ENCODE peak calls at places on chromosomes 6 and 20, in four cellular contexts. P, O, M and Q are unnamed samples.

GRCh38 chr20:15220009-15220656 is 882.7 kb upstream of the FLRT3 start:
- DNase-seq in P (no peak), O (no peak), M (no peak), Q (no peak)

GRCh38 chr6:35317483-35318199 is 20.0 kb downstream of the DEF6 start:
- DNase-seq in P (no peak), O (no peak), M (peak), Q (no peak)

GRCh38 chr20:49948809-49949507 is 12.8 kb downstream of the RNF114 start:
- DNase-seq in P (no peak), O (no peak), M (no peak), Q (no peak)

GRCh38 chr6:36851149-36851614 is 11.9 kb upstream of the CPNE5 start:
- DNase-seq in P (peak), O (peak), M (peak), Q (peak)

GRCh38 chr6:63213325-63213724 is 2.1 kb downstream of the FKBP1C start:
- DNase-seq in P (no peak), O (no peak), M (no peak), Q (no peak)

GRCh38 chr20:61295726-61296628 is 43.9 kb downstream of the CDH4 start:
- DNase-seq in P (no peak), O (no peak), M (no peak), Q (peak)

GRCh38 chr6:119873107-119873506 is 523.5 kb upstream of the MAN1A1 start:
- DNase-seq in P (no peak), O (no peak), M (no peak), Q (no peak)

GRCh38 chr6:109024784-109025183 is 69.9 kb downstream of the SESN1 start:
- DNase-seq in P (no peak), O (no peak), M (no peak), Q (peak)

GRCh38 chr20:47607208-47607613 is 105.5 kb downstream of the NCOA3 start:
- DNase-seq in P (no peak), O (no peak), M (no peak), Q (no peak)

GRCh38 chr20:36848078-36848660 is 27.8 kb upstream of the TLDC2 start:
- DNase-seq in P (no peak), O (no peak), M (peak), Q (no peak)

GRCh38 chr6:7467007-7467897 is 74.2 kb upstream of the DSP start:
- DNase-seq in P (no peak), O (peak), M (peak), Q (no peak)

GRCh38 chr20:37393863-37394542 is 48.1 kb downstream of the SRC start:
- DNase-seq in P (no peak), O (no peak), M (no peak), Q (no peak)

GRCh38 chr20:51768759-51769517 is 748 bp upstream of the ATP9A start:
- DNase-seq in P (no peak), O (no peak), M (no peak), Q (no peak)

GRCh38 chr6:43242908-43243648 is at the start of gene TTBK1:
- DNase-seq in P (no peak), O (no peak), M (no peak), Q (no peak)

GRCh38 chr20:61054411-61054810 is 197.7 kb upstream of the CDH4 start:
- DNase-seq in P (no peak), O (no peak), M (no peak), Q (no peak)

GRCh38 chr6:96716221-96716620 is 121.1 kb downstream of the GPR63 start:
- DNase-seq in P (no peak), O (no peak), M (no peak), Q (peak)

GRCh38 chr6:1554241-1554880 is 55.4 kb upstream of the FOXC1 start:
- DNase-seq in P (no peak), O (no peak), M (no peak), Q (peak)

GRCh38 chr6:1558388-1558787 is 51.3 kb upstream of the FOXC1 start:
- DNase-seq in P (no peak), O (no peak), M (no peak), Q (no peak)

GRCh38 chr6:1553562-1554088 is 56.1 kb upstream of the FOXC1 start:
- DNase-seq in P (no peak), O (no peak), M (no peak), Q (no peak)

GRCh38 chr6:1552296-1552761 is 57.4 kb upstream of the FOXC1 start:
- DNase-seq in P (peak), O (no peak), M (no peak), Q (peak)

GRCh38 chr6:1554881-1555569 is 54.7 kb upstream of the FOXC1 start:
- DNase-seq in P (no peak), O (peak), M (peak), Q (peak)
- H3K27ac ChIP-seq in P (no peak), O (peak), M (peak), Q (peak)

DNA sequence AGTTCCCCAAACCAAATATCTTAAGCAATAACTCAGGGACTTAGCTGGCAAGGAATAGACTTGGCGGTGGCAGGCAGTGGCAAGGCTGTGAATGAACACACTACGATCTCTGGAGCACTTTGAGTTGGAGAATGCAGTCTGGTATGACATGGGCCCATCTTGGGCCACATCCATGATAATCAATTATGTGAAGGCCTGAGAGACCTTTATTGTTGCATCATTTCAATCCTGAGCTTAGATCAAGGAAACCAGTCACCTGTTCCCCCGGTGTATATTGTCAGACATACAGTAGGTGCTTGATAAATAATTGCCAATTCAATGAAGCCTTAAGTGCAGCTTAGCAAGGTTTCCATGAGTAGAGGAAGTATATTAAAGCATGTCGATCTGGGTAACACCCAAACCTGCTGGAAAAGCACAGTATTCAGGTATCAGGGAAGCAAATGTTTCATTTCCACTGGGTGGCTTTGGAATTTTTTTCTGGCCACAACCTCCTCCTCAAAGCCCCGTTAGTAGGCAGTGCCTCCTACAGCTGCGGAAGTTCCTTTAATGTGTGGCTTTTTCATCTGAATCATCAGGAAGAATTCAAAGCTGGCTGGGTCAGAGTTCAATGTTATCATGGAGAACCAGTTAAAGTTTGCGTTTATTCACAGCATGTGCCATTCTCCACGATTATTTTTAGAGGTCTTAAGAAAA is 10.2 kb downstream of the CASS4 start:
- DNase-seq in P (no peak), O (no peak), M (no peak), Q (peak)
- H3K27ac ChIP-seq in P (no peak), O (no peak), M (no peak), Q (peak)

DNA sequence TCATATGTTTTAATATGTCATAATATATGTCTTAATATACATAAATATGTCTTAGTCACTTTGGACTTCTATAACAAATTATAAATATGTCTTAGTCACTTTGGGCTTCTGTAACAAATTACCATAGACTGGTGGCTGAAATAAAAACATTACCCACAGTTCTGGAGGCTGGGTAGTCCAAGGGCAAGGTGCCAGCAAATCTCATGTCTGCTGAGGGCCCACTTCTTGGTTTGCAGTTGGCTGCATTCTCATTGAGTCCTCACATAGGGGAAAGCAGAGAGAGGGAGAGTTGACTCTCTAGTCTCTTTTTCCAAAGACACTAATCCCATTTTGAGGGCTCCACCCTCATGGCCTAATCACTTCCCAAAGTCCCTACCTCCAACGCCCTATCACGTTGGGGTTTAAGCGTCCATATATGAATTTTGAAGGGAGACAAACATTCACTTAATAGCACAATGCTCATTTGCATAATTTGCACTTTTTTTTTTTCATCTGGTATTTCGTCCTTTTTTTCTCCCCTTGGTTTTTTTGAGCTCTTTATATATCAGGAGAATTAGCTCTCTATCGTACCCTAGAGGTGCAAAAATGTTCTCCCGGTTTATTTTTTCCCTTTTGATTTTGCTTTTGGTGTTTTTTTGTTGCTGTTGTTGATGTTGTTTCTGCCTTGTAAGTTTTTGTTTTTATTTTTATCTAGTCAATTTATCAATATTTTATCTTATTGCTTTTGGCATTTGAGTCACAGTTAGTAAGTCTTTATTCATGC is 266.4 kb downstream of the PLCB1 start:
- DNase-seq in P (no peak), O (no peak), M (no peak), Q (no peak)
- H3K27ac ChIP-seq in P (peak), O (no peak), M (no peak), Q (no peak)

GRCh38 chr6:79946773-79947190 is 571 bp downstream of the ELOVL4 start:
- DNase-seq in P (no peak), O (peak), M (peak), Q (peak)

GRCh38 chr6:79946242-79946641 is 1.1 kb downstream of the ELOVL4 start:
- DNase-seq in P (peak), O (no peak), M (peak), Q (peak)

GRCh38 chr6:79947191-79948173 is at the start of gene ELOVL4:
- DNase-seq in P (no peak), O (peak), M (peak), Q (peak)

GRCh38 chr6:79943133-79943532 is 4.2 kb downstream of the ELOVL4 start:
- DNase-seq in P (no peak), O (no peak), M (no peak), Q (no peak)

DNA sequence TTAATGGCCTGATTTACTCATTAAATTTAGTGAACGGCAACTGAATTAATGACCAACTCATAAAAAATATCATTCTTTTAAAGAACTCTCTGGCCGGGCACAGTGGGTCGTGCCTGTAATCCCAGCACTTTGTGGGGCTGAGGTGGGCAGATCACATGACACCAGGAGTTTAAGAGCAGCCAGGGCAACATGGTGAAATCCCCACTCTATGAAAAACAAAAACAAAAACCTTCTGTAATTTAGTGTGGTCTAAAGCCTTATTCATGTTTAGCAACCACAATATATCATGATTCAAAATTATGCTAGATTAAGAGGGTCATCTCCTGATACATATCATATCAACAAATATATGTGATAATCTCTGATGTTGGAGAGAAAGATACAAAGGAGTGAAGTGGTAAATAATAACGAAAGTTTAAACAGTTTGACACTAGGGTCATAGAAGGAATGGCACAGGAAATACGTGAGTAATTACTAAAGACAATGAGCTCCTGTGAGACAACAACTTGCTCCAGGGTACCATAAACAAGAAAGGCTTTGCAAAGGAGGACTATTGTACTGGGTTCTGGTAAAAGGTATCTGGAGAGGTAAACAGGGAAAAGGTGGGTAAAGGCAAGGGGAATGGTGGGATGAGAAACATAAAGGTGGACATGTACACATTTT is 5.7 kb downstream of the ELOVL4 start:
- DNase-seq in P (no peak), O (no peak), M (no peak), Q (no peak)
- H3K27ac ChIP-seq in P (no peak), O (no peak), M (no peak), Q (no peak)

DNA sequence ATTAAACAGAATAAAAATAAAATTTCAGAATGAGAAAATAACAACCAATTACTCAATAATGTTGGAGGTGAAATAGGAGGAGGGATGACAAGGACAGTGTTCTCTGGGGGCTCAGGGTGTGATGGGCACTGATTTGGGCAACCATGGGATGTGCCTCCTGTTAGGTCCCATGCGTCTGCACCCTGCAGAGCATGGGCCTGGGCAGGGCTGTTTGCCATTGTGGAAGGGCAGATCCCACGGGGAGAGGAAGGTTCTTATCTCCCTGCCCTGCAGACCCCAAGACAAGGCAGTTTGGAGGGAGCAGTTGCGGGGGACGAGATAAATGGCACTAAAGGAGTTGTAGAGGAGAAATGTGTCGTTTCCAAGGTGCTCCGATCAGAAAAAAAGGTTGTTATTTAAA is 206.3 kb downstream of the THBS2 start:
- DNase-seq in P (no peak), O (no peak), M (no peak), Q (no peak)
- H3K27ac ChIP-seq in P (no peak), O (no peak), M (no peak), Q (no peak)

GRCh38 chr6:27476090-27476489 is 3.2 kb upstream of the ZNF184 start:
- DNase-seq in P (no peak), O (no peak), M (no peak), Q (no peak)

GRCh38 chr6:27474672-27475071 is 1.8 kb upstream of the ZNF184 start:
- DNase-seq in P (no peak), O (no peak), M (no peak), Q (no peak)

GRCh38 chr6:27472617-27473400 is at the start of gene ZNF184:
- DNase-seq in P (peak), O (peak), M (peak), Q (peak)

GRCh38 chr6:27472182-27472616 is 706 bp downstream of the ZNF184 start:
- DNase-seq in P (peak), O (peak), M (peak), Q (peak)

DNA sequence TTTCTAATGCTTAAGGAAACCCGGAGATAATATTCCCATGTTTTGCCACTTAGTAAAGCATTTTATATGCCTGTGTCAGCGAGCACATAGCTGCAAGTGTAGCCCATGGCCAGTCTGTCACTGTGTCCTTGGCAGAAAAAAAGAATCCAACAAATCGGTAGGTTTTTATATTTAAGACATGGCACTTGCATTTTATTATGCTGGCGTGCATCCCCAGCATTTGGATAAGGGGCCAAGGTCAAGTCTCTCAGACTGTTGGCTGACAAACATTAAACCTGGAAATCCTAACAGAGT is 1.2 kb upstream of the ZNF184 start:
- DNase-seq in P (no peak), O (no peak), M (no peak), Q (no peak)
- H3K27ac ChIP-seq in P (no peak), O (no peak), M (no peak), Q (no peak)

GRCh38 chr20:1896859-1897258 is 1.7 kb downstream of the SIRPA start:
- DNase-seq in P (no peak), O (no peak), M (no peak), Q (no peak)
- H3K27ac ChIP-seq in P (no peak), O (peak), M (no peak), Q (no peak)

GRCh38 chr6:134519456-134519855 is 201.5 kb upstream of the SGK1 start:
- DNase-seq in P (peak), O (no peak), M (no peak), Q (no peak)

GRCh38 chr6:134517145-134517658 is 199.3 kb upstream of the SGK1 start:
- DNase-seq in P (no peak), O (no peak), M (peak), Q (no peak)

GRCh38 chr6:134516582-134516981 is 198.7 kb upstream of the SGK1 start:
- DNase-seq in P (no peak), O (no peak), M (no peak), Q (no peak)

GRCh38 chr6:134515976-134516375 is 198.1 kb upstream of the SGK1 start:
- DNase-seq in P (no peak), O (no peak), M (no peak), Q (no peak)

GRCh38 chr6:134517863-134518262 is 200.0 kb upstream of the SGK1 start:
- DNase-seq in P (no peak), O (no peak), M (no peak), Q (no peak)
- H3K27ac ChIP-seq in P (no peak), O (no peak), M (peak), Q (no peak)